ENCODE peak calls at places on chromosomes 7 and 10, in nine cellular contexts. M, U, S, R, F, D, L, T and I are unnamed samples.

GRCh38 chr10:89773081-89773480 is 71.7 kb downstream of the KIF20B start:
- DNase-seq in M (no peak), D (no peak), F (no peak), L (no peak), U (no peak), R (no peak), T (no peak), S (no peak), I (no peak)

GRCh38 chr7:155369-156000 is 36.9 kb upstream of the FAM20C start:
- DNase-seq in M (no peak), F (no peak), R (no peak), D (no peak), L (no peak), T (no peak), U (no peak), S (no peak), I (no peak)

GRCh38 chr7:35975851-35976454 is 175.1 kb downstream of the SEPTIN7 start:
- DNase-seq in M (peak), L (peak), R (no peak), F (peak), T (peak), U (peak), S (no peak), D (peak), I (peak)

GRCh38 chr10:97635577-97635976 is 2.3 kb upstream of the MORN4 start:
- DNase-seq in U (no peak), D (no peak), S (no peak), M (no peak), T (no peak), R (no peak), L (no peak), F (no peak), I (no peak)

GRCh38 chr10:31395695-31396094 is 76.7 kb downstream of the ZEB1 start:
- DNase-seq in S (no peak), D (no peak), R (no peak), U (no peak), L (no peak), M (no peak), T (no peak), F (no peak), I (no peak)

GRCh38 chr7:108051449-108051848 is 48.5 kb upstream of the LAMB1 start:
- DNase-seq in F (no peak), M (no peak), U (no peak), S (no peak), R (no peak), T (no peak), D (no peak), L (no peak), I (no peak)

GRCh38 chr7:72793791-72794190 is 34.2 kb downstream of the TYW1B start:
- DNase-seq in F (no peak), R (no peak), L (no peak), D (no peak), S (no peak), U (no peak), T (no peak), M (no peak), I (no peak)

GRCh38 chr10:126001579-126001978 is 105.2 kb downstream of the FANK1 start:
- DNase-seq in L (peak), M (no peak), T (no peak), D (no peak), S (no peak), F (no peak), U (no peak), R (no peak), I (no peak)

GRCh38 chr7:151408839-151409554 is 841 bp downstream of the WDR86 start:
- DNase-seq in M (no peak), F (no peak), L (no peak), D (no peak), S (no peak), R (peak), U (no peak), T (no peak), I (no peak)

GRCh38 chr10:96275685-96276418 is 4.5 kb upstream of the BLNK start:
- DNase-seq in U (no peak), F (no peak), S (no peak), L (peak), D (no peak), M (no peak), T (no peak), R (no peak), I (peak)

GRCh38 chr7:135147341-135147898 is 452 bp upstream of the TMEM140 start:
- DNase-seq in T (no peak), F (no peak), D (no peak), U (no peak), L (no peak), M (no peak), S (no peak), R (no peak), I (no peak)

GRCh38 chr7:76303057-76303828 is 770 bp downstream of the HSPB1 start:
- DNase-seq in D (peak), L (peak), R (peak), T (peak), U (peak), M (peak), S (peak), F (peak), I (peak)

GRCh38 chr10:1188556-1189135 is 132.5 kb downstream of the WDR37 start:
- DNase-seq in F (no peak), S (no peak), M (no peak), U (no peak), D (no peak), T (no peak), R (peak), L (no peak), I (no peak)

GRCh38 chr10:77498210-77498609 is 139.4 kb downstream of the KCNMA1 start:
- DNase-seq in D (no peak), F (no peak), S (no peak), L (no peak), T (no peak), M (no peak), U (no peak), R (no peak), I (peak)

GRCh38 chr7:106617860-106618259 is 43.1 kb downstream of the CCDC71L start:
- DNase-seq in U (no peak), T (no peak), L (no peak), R (no peak), S (no peak), D (no peak), M (no peak), F (no peak), I (no peak)

GRCh38 chr10:122981066-122981464 is 864 bp downstream of the PSTK start:
- DNase-seq in D (peak), L (peak), R (no peak), T (no peak), F (no peak), M (peak), U (no peak), S (no peak), I (no peak)

GRCh38 chr7:123208793-123209192 is 9.0 kb upstream of the SLC13A1 start:
- DNase-seq in F (no peak), L (peak), M (no peak), D (no peak), T (peak), R (no peak), S (no peak), U (no peak), I (no peak)